ENCODE peak calls at places on chromosome 6, in seven cellular contexts. X is AG10803; D is dermis blood vessel endothelial cell; L is kidney tubule cell; G is neural progenitor cell; V is stimulated activated CD8-positive, alpha-beta memory T cell treated with anti-CD3 and anti-CD28 coated beads, Interleukin-2, amount 100 ng/mL, for 48 hours; O is Panc1. F is an unnamed sample.

GRCh38 chr6:3808759-3809514 is 40.2 kb upstream of the FAM50B start:
- DNase-seq in X (peak; percentile 96), D (peak; percentile 89), L (peak; percentile 83), G (no peak), V (no peak), O (peak; percentile 86), F (peak; percentile 96)

GRCh38 chr6:153108320-153108719 is 22.8 kb downstream of the RGS17 start:
- DNase-seq in X (peak; percentile 44), D (peak; percentile 66), L (peak; percentile 51), G (peak; percentile 19), V (no peak), O (no peak), F (peak; percentile 52)

GRCh38 chr6:104623052-104623690 is 236.5 kb downstream of the HACE1 start:
- DNase-seq in X (no peak), D (no peak), L (no peak), G (peak; percentile 51), V (no peak), O (no peak), F (no peak)

GRCh38 chr6:111663692-111664564 is 58.2 kb upstream of the TRAF3IP2 start:
- DNase-seq in X (peak; percentile 67), D (peak; percentile 58), L (peak; percentile 32), G (peak; percentile 92), V (no peak), O (no peak), F (peak; percentile 67)

GRCh38 chr6:5783584-5784089 is 223.1 kb downstream of the NRN1 start:
- DNase-seq in X (no peak), D (no peak), L (no peak), G (no peak), V (no peak), O (no peak), F (no peak)

GRCh38 chr6:26156105-26156849 is 69.0 kb downstream of the HFE start:
- DNase-seq in X (peak; percentile 87), D (peak; percentile 91), L (peak; percentile 94), G (peak; percentile 93), V (peak; percentile 83), O (peak; percentile 87), F (peak; percentile 95)

GRCh38 chr6:170227521-170227983 is 63.3 kb downstream of the DLL1 start:
- DNase-seq in X (no peak), D (no peak), L (no peak), G (no peak), V (no peak), O (no peak), F (no peak)

GRCh38 chr6:44094403-44095242 is 32.6 kb downstream of the MRPL14 start:
- DNase-seq in X (no peak), D (no peak), L (peak; percentile 59), G (no peak), V (no peak), O (no peak), F (no peak)

GRCh38 chr6:53986165-53986720 is 125.0 kb upstream of the MLIP start:
- DNase-seq in X (peak; percentile 62), D (peak; percentile 77), L (peak; percentile 66), G (peak; percentile 60), V (no peak), O (peak; percentile 39), F (peak; percentile 55)

GRCh38 chr6:142947702-142948480 is 2.9 kb upstream of the HIVEP2 start:
- DNase-seq in X (no peak), D (no peak), L (no peak), G (no peak), V (no peak), O (no peak), F (no peak)

GRCh38 chr6:157980288-157981131 is 1.2 kb upstream of the SYNJ2 start:
- DNase-seq in X (no peak), D (no peak), L (no peak), G (no peak), V (no peak), O (no peak), F (no peak)

GRCh38 chr6:20661721-20662120 is 127.5 kb downstream of the CDKAL1 start:
- DNase-seq in X (peak; percentile 1), D (peak; percentile 61), L (no peak), G (no peak), V (no peak), O (no peak), F (no peak)

GRCh38 chr6:106692112-106692822 is 62.9 kb downstream of the QRSL1 start:
- DNase-seq in X (peak; percentile 52), D (peak; percentile 19), L (peak; percentile 84), G (peak; percentile 43), V (no peak), O (no peak), F (peak; percentile 79)

GRCh38 chr6:41222045-41222444 is 6.1 kb upstream of the TREML4 start:
- DNase-seq in X (no peak), D (no peak), L (no peak), G (no peak), V (no peak), O (no peak), F (no peak)

GRCh38 chr6:67870321-67870720 is 764.8 kb upstream of the ADGRB3 start:
- DNase-seq in X (no peak), D (no peak), L (no peak), G (no peak), V (no peak), O (no peak), F (no peak)

GRCh38 chr6:75201901-75202672 is 3.8 kb downstream of the COL12A1 start:
- DNase-seq in X (no peak), D (peak; percentile 27), L (peak; percentile 56), G (peak; percentile 74), V (no peak), O (no peak), F (no peak)

GRCh38 chr6:33724281-33725023 is 13.0 kb upstream of the UQCC2 start:
- DNase-seq in X (no peak), D (no peak), L (no peak), G (no peak), V (no peak), O (no peak), F (no peak)

GRCh38 chr6:170186909-170187668 is 103.8 kb downstream of the DLL1 start:
- DNase-seq in X (no peak), D (no peak), L (no peak), G (no peak), V (no peak), O (no peak), F (no peak)

GRCh38 chr6:3311798-3312197 is 53.1 kb downstream of the PSMG4 start:
- DNase-seq in X (no peak), D (no peak), L (no peak), G (no peak), V (no peak), O (no peak), F (no peak)

GRCh38 chr6:148924226-148924989 is 177.6 kb downstream of the UST start:
- DNase-seq in X (no peak), D (no peak), L (no peak), G (no peak), V (no peak), O (no peak), F (no peak)

GRCh38 chr6:148508401-148509151 is 165.9 kb downstream of the SASH1 start:
- DNase-seq in X (peak; percentile 91), D (peak; percentile 58), L (peak; percentile 33), G (peak; percentile 84), V (no peak), O (no peak), F (peak; percentile 60)

F was measured in AG08395.